ENCODE peak calls at places on chromosome 22, in five cellular contexts. T is naive thymus-derived CD4-positive, alpha-beta T cell; R is colonic mucosa; M is epithelial cell of esophagus; N is CD4-positive, CD25-positive, alpha-beta regulatory T cell. G is an unnamed sample.

GRCh38 chr22:40855104-40855959 is 1.1 kb downstream of the ST13 start:
- DNase-seq in T (peak; percentile 22), R (no peak), N (no peak), M (peak; percentile 45), G (no peak)

GRCh38 chr22:44869196-44869595 is 116.8 kb downstream of the ARHGAP8 start:
- DNase-seq in M (no peak), N (no peak), R (no peak), T (no peak), G (no peak)

GRCh38 chr22:44580176-44580575 is 82.1 kb upstream of the RTL6 start:
- DNase-seq in R (no peak), M (no peak), N (no peak), T (no peak), G (no peak)

GRCh38 chr22:25282671-25283561 is 63.5 kb downstream of the CRYBB2 start:
- DNase-seq in M (no peak), T (no peak), R (no peak), N (no peak), G (no peak)

GRCh38 chr22:25729016-25729415 is 13.0 kb upstream of the MYO18B start:
- DNase-seq in R (no peak), N (no peak), M (no peak), T (no peak), G (no peak)

GRCh38 chr22:47294222-47294532 is 531.7 kb downstream of the TBC1D22A start:
- DNase-seq in R (no peak), N (no peak), M (no peak), T (no peak), G (no peak)

GRCh38 chr22:46758867-46759290 is 3.6 kb upstream of the TBC1D22A start:
- DNase-seq in N (no peak), M (peak; percentile 76), T (peak; percentile 30), R (peak; percentile 86), G (peak; percentile 64)

GRCh38 chr22:22810018-22810427 is 77.6 kb upstream of the IGLL5 start:
- DNase-seq in M (peak; percentile 21), T (peak; percentile 58), N (peak; percentile 66), R (no peak), G (peak; percentile 76)

GRCh38 chr22:39349967-39350802 is at the start of gene SYNGR1:
- DNase-seq in N (no peak), T (no peak), R (no peak), M (no peak), G (no peak)

GRCh38 chr22:41364233-41364632 is 17.5 kb upstream of the TEF start:
- DNase-seq in R (no peak), M (no peak), T (no peak), N (no peak), G (no peak)

GRCh38 chr22:19932367-19933206 is 9.0 kb upstream of the COMT start:
- DNase-seq in R (no peak), T (no peak), M (no peak), N (no peak), G (no peak)

GRCh38 chr22:29470159-29470855 is 9.7 kb upstream of the NEFH start:
- DNase-seq in N (peak; percentile 38), T (peak; percentile 61), R (peak; percentile 68), M (peak; percentile 76), G (peak; percentile 75)

GRCh38 chr22:23763579-23764331 is 965 bp downstream of the C22orf15 start:
- DNase-seq in R (no peak), M (no peak), N (peak; percentile 45), T (peak; percentile 16), G (peak; percentile 69)

GRCh38 chr22:41512421-41513194 is 31.7 kb downstream of the POLR3H start:
- DNase-seq in N (no peak), M (peak; percentile 75), R (no peak), T (no peak), G (no peak)

GRCh38 chr22:32202539-32203180 is 2.2 kb downstream of the RFPL2 start:
- DNase-seq in N (no peak), R (peak; percentile 71), M (peak; percentile 57), T (peak; percentile 14), G (no peak)

GRCh38 chr22:32957093-32957835 is 100.9 kb downstream of the SYN3 start:
- DNase-seq in N (no peak), T (no peak), M (peak; percentile 48), R (no peak), G (no peak)

GRCh38 chr22:19984201-19984753 is 32.3 kb downstream of the ARVCF start:
- DNase-seq in T (no peak), R (no peak), N (no peak), M (peak; percentile 96), G (no peak)

DNA sequence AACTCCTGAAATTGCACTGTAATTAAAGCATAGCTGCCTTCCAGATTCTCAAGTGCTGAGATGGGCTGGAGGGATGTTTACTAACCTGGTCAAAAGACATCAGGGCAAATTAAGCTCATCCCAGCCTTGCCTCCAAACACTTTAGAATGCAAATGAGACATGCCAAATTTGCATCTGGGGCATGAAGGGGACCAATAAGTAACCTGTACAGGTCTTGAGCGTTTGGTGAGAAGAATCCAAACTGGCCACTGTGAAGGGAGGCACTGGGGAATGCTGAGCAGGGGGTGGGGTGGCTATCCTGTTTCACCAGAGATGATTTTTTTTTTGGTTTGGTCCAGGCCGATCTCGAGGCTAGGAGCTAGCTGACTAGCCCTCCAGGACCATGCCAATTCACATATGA is 38.3 kb upstream of the ADA2 start:
- DNase-seq in N (no peak), M (no peak), R (no peak), T (no peak), G (no peak)
- H3K4me3 ChIP-seq in N (peak overlapping the region; percentile 70), M (no peak overlapping the region), R (no peak overlapping the region), T (peak overlapping the region; percentile 38), G (no peak overlapping the region)

DNA sequence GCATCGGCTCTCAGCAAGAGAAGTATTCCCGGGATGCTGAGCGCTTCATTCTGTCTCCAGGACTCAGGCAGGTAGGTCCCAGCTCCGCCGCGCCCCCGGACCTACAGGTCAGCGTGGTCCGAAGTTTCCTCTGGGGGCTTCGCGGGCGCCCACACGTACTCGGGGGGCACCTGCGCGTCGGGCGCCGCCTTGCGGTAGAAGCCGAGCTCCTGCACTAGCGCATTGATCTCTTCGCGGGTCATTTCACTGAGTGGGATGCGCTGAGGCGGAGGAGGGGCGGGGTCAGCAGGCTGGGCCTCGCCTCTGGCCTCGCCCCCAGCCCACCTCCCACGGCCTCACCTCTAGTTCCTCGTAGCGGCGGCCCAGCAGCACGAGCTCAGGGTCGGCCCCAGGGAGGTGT is 2.5 kb downstream of the SELENOM start:
- DNase-seq in N (no peak), M (peak; percentile 31), R (no peak), T (no peak), G (no peak)
- H3K4me3 ChIP-seq in N (no peak overlapping the region), M (no peak overlapping the region), R (no peak overlapping the region), T (no peak overlapping the region), G (no peak overlapping the region)

DNA sequence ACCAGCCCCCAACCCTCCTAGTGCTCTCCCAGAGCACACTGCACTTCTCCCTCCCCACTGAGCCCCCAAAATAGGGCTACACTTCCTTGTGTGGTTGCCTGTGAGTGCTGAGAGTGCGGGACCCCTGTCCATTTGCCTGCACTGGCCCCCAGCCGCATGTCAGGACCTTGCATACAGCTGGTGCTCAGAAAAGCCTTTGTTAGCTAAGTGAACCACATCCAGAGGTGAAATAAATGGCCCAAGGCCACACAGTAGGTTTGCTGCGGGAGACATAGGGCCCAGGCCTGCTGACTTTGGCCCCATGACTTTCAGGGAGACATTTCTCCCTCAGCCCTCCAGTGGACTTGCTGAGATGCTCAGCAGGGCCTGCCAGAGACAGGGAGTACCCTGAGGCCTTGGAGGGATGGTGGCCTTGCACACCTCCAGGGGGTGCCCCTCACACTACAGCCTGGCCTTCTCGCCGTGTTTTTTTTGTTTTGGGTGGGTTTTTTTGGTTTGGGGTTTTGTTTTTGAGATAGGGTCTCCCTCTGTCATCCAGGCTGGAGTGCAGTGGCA is 10.2 kb downstream of the SSTR3 start:
- DNase-seq in T (no peak), R (no peak), N (no peak), M (no peak), G (no peak)
- H3K4me3 ChIP-seq in T (no peak overlapping the region), R (no peak overlapping the region), N (no peak overlapping the region), M (no peak overlapping the region), G (no peak overlapping the region)

DNA sequence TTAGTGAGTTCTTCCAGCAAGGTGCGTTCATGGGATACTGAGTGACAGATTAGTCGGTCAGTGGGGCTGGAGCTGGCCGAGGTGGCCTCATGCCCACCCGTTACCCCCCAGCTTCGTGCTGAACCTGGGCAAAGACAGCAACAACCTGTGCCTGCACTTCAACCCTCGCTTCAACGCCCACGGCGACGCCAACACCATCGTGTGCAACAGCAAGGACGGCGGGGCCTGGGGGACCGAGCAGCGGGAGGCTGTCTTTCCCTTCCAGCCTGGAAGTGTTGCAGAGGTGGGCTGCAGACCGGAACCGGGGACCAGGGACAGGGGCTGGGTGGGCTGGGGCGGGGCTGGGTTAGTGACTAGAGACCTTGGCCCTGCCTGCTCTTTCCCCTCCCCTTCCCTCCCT is 2.9 kb downstream of the LGALS1 start:
- DNase-seq in N (no peak), R (no peak), T (no peak), M (no peak), G (no peak)
- H3K4me3 ChIP-seq in N (no peak overlapping the region), R (no peak overlapping the region), T (no peak overlapping the region), M (no peak overlapping the region), G (no peak overlapping the region)

G was measured in CD8-positive, alpha-beta T cell.